ENCODE peak calls at places on chromosome 3, in four cellular contexts. R is body of pancreas; U is CD8-positive, alpha-beta T cell; J is adrenal gland. C is an unnamed sample.

GRCh38 chr3:146834917-146835316 is 229.8 kb upstream of the PLSCR5 start:
- DNase-seq in J (no peak), R (no peak), U (no peak), C (no peak)

GRCh38 chr3:42505849-42506410 is 3.5 kb downstream of the VIPR1 start:
- DNase-seq in R (no peak), J (no peak), U (no peak), C (no peak)

GRCh38 chr3:11567516-11568467 is 75.9 kb downstream of the VGLL4 start:
- DNase-seq in J (peak; percentile 86), U (no peak), R (no peak), C (no peak)

GRCh38 chr3:97264180-97264579 is 449.8 kb downstream of the EPHA6 start:
- DNase-seq in J (no peak), R (no peak), U (no peak), C (no peak)

GRCh38 chr3:24890012-24890411 is 395.4 kb upstream of the THRB start:
- DNase-seq in U (no peak), R (no peak), J (no peak), C (no peak)

GRCh38 chr3:167851171-167851570 is 115.7 kb downstream of the SERPINI1 start:
- DNase-seq in U (no peak), J (no peak), R (no peak), C (no peak)

GRCh38 chr3:178336336-178336735 is 199.9 kb upstream of the KCNMB2 start:
- DNase-seq in J (no peak), R (no peak), U (no peak), C (no peak)

GRCh38 chr3:57160046-57160730 is 5.0 kb downstream of the IL17RD start:
- DNase-seq in J (peak; percentile 21), R (no peak), U (no peak), C (no peak)

GRCh38 chr3:45007091-45007490 is 19.0 kb upstream of the CLEC3B start:
- DNase-seq in J (no peak), U (no peak), R (no peak), C (no peak)
- H3K4me1 ChIP-seq in J (peaks cover 15% of the 10 kb centered on the region), U (peaks cover 14% of the 10 kb centered on the region), R (no peaks in the 10 kb centered on the region), C (peaks cover 15% of the 10 kb centered on the region)

GRCh38 chr3:127867412-127867811 is 45.1 kb upstream of the MGLL start:
- DNase-seq in R (no peak), U (no peak), J (no peak), C (no peak)

GRCh38 chr3:127860223-127860622 is 37.9 kb upstream of the MGLL start:
- DNase-seq in U (no peak), J (no peak), R (no peak), C (no peak)

GRCh38 chr3:127867986-127868385 is 45.7 kb upstream of the MGLL start:
- DNase-seq in J (no peak), R (no peak), U (no peak), C (no peak)

DNA sequence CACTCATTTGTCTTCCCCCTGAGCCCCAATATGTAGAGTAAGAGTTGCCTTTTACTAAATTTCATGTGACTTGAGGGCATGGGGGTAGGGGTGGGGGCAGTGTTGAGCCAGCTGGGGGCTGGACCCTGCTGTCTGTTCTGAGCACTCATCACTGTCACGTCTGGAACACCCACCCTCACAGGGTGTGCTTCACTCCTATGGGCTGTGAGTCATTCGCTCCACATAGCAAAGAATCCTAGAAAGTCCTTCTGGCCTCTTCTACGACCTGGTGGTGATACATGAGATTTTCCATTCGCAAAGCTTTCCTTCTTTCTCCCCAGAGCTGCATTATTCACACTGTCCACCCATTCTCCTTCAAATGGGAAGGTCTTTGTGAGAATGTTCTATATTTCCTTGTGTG is 43.6 kb upstream of the MGLL start:
- DNase-seq in R (no peak), U (no peak), J (no peak), C (no peak)
- H3K36me3 ChIP-seq in R (no peaks in the 10 kb centered on the region), U (no peaks in the 10 kb centered on the region), J (no peaks in the 10 kb centered on the region), C (no peaks in the 10 kb centered on the region)

DNA sequence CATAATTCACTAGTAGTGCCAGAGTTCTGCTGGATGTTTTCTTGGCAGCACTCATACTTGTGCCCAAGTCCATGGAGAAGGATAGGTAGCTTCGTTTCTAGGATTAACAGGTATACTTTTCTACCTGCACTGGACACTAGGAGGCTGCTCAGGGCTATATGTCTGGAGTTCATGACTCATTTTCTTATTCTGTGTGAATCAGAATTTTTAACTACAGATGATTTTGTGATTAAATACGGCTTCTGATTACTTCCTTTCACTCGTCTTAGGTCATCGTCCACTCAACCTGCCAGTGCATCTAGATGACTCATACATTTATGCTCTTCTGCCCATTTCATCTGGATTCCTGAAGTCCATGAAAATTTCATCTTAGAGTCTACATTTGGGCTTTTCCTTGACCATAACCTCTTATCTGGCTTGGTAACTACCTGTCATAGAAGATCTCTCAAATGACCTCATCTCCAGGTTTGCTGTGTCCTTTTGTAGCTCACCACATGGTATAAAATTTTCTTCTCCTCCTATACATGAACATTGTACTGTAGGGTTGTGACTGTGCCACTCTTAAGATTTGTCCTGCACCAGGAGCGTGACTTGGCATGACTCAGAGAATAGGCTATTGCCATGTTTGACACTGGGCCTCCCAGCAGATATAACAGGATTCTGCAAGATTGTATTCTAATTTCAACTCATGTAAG is 66.7 kb upstream of the GCSAM start:
- DNase-seq in R (no peak), J (no peak), U (no peak), C (no peak)
- TF ChIP-seq CTCF in R (no peak), J (no peak), U (no peak), C (no peak)

GRCh38 chr3:151935451-151935850 is 62.0 kb downstream of the SUCNR1 start:
- DNase-seq in R (no peak), J (no peak), U (no peak), C (no peak)
- H3K4me1 ChIP-seq in R (no peaks in the 10 kb centered on the region), J (no peaks in the 10 kb centered on the region), U (no peaks in the 10 kb centered on the region), C (no peaks in the 10 kb centered on the region)

C was measured in thyroid gland.